ENCODE peak calls at places on chromosomes 3 and 15, in nine cellular contexts. One of them, this sample, is unnamed.

GRCh38 chr3:156358232-156358631 is 196.7 kb downstream of the SSR3 start:
- DNase-seq in lower lobe of right lung: no peak
- DNase-seq in progenitor cell of endocrine pancreas: no peak
- DNase-seq in upper lobe of right lung: no peak
- DNase-seq in AG04450: no peak
- DNase-seq in IMR-90: no peak
- DNase-seq in cardiac muscle cell: no peak
- DNase-seq in AG04449: no peak
- DNase-seq in glutamatergic neuron: no peak
- DNase-seq in this sample: no peak

GRCh38 chr15:69403611-69404010 is 10.5 kb upstream of the KIF23 start:
- DNase-seq in glutamatergic neuron: no peak
- DNase-seq in IMR-90: peak
- DNase-seq in progenitor cell of endocrine pancreas: no peak
- DNase-seq in lower lobe of right lung: no peak
- DNase-seq in AG04450: peak
- DNase-seq in upper lobe of right lung: no peak
- DNase-seq in AG04449: peak
- DNase-seq in cardiac muscle cell: peak
- DNase-seq in this sample: no peak

GRCh38 chr3:180523040-180523439 is 78.9 kb upstream of the TTC14 start:
- DNase-seq in glutamatergic neuron: no peak
- DNase-seq in AG04449: no peak
- DNase-seq in lower lobe of right lung: no peak
- DNase-seq in progenitor cell of endocrine pancreas: no peak
- DNase-seq in AG04450: no peak
- DNase-seq in upper lobe of right lung: no peak
- DNase-seq in cardiac muscle cell: no peak
- DNase-seq in IMR-90: no peak
- DNase-seq in this sample: no peak

GRCh38 chr3:51389423-51390183 is 1.5 kb upstream of the RBM15B start:
- DNase-seq in IMR-90: peak
- DNase-seq in upper lobe of right lung: peak
- DNase-seq in AG04449: no peak
- DNase-seq in glutamatergic neuron: peak
- DNase-seq in progenitor cell of endocrine pancreas: no peak
- DNase-seq in cardiac muscle cell: peak
- DNase-seq in AG04450: no peak
- DNase-seq in lower lobe of right lung: peak
- DNase-seq in this sample: peak

GRCh38 chr3:143928541-143929255 is 42.9 kb upstream of the DIPK2A start:
- DNase-seq in AG04449: no peak
- DNase-seq in lower lobe of right lung: no peak
- DNase-seq in IMR-90: no peak
- DNase-seq in upper lobe of right lung: no peak
- DNase-seq in glutamatergic neuron: no peak
- DNase-seq in AG04450: no peak
- DNase-seq in cardiac muscle cell: peak
- DNase-seq in progenitor cell of endocrine pancreas: no peak
- DNase-seq in this sample: no peak

GRCh38 chr3:146166450-146167222 is 5.7 kb upstream of the PLOD2 start:
- DNase-seq in AG04449: peak
- DNase-seq in lower lobe of right lung: no peak
- DNase-seq in progenitor cell of endocrine pancreas: no peak
- DNase-seq in glutamatergic neuron: no peak
- DNase-seq in upper lobe of right lung: no peak
- DNase-seq in IMR-90: peak
- DNase-seq in cardiac muscle cell: peak
- DNase-seq in AG04450: no peak
- DNase-seq in this sample: no peak

GRCh38 chr3:55522077-55522476 is 35.0 kb upstream of the WNT5A start:
- DNase-seq in upper lobe of right lung: no peak
- DNase-seq in lower lobe of right lung: no peak
- DNase-seq in IMR-90: no peak
- DNase-seq in AG04449: no peak
- DNase-seq in AG04450: no peak
- DNase-seq in glutamatergic neuron: no peak
- DNase-seq in cardiac muscle cell: no peak
- DNase-seq in progenitor cell of endocrine pancreas: no peak
- DNase-seq in this sample: no peak

GRCh38 chr3:51967384-51968174 is at the start of gene PCBP4:
- DNase-seq in AG04449: no peak
- DNase-seq in lower lobe of right lung: peak
- DNase-seq in progenitor cell of endocrine pancreas: peak
- DNase-seq in IMR-90: peak
- DNase-seq in cardiac muscle cell: peak
- DNase-seq in glutamatergic neuron: peak
- DNase-seq in upper lobe of right lung: peak
- DNase-seq in AG04450: no peak
- DNase-seq in this sample: peak

GRCh38 chr3:63354160-63354559 is 76.1 kb downstream of the SYNPR start:
- DNase-seq in lower lobe of right lung: no peak
- DNase-seq in AG04450: no peak
- DNase-seq in cardiac muscle cell: no peak
- DNase-seq in upper lobe of right lung: no peak
- DNase-seq in AG04449: no peak
- DNase-seq in progenitor cell of endocrine pancreas: no peak
- DNase-seq in glutamatergic neuron: no peak
- DNase-seq in IMR-90: no peak
- DNase-seq in this sample: no peak

GRCh38 chr3:120625199-120625598 is 29.1 kb downstream of the NDUFB4 start:
- DNase-seq in lower lobe of right lung: no peak
- DNase-seq in progenitor cell of endocrine pancreas: no peak
- DNase-seq in IMR-90: no peak
- DNase-seq in cardiac muscle cell: no peak
- DNase-seq in upper lobe of right lung: no peak
- DNase-seq in AG04450: no peak
- DNase-seq in glutamatergic neuron: no peak
- DNase-seq in AG04449: no peak
- DNase-seq in this sample: no peak

GRCh38 chr15:68330911-68331310 is 53.4 kb downstream of the FEM1B start:
- DNase-seq in AG04449: no peak
- DNase-seq in cardiac muscle cell: no peak
- DNase-seq in glutamatergic neuron: no peak
- DNase-seq in AG04450: no peak
- DNase-seq in IMR-90: no peak
- DNase-seq in upper lobe of right lung: no peak
- DNase-seq in lower lobe of right lung: no peak
- DNase-seq in progenitor cell of endocrine pancreas: no peak
- DNase-seq in this sample: peak

GRCh38 chr3:159605776-159606175 is 382.9 kb upstream of the IL12A start:
- DNase-seq in glutamatergic neuron: no peak
- DNase-seq in cardiac muscle cell: no peak
- DNase-seq in IMR-90: no peak
- DNase-seq in AG04450: no peak
- DNase-seq in progenitor cell of endocrine pancreas: no peak
- DNase-seq in upper lobe of right lung: no peak
- DNase-seq in AG04449: no peak
- DNase-seq in lower lobe of right lung: no peak
- DNase-seq in this sample: peak

GRCh38 chr3:187318819-187319616 is 27.5 kb upstream of the MASP1 start:
- DNase-seq in AG04450: peak
- DNase-seq in progenitor cell of endocrine pancreas: peak
- DNase-seq in AG04449: no peak
- DNase-seq in upper lobe of right lung: no peak
- DNase-seq in lower lobe of right lung: no peak
- DNase-seq in glutamatergic neuron: peak
- DNase-seq in IMR-90: peak
- DNase-seq in cardiac muscle cell: peak
- DNase-seq in this sample: peak

GRCh38 chr3:140715035-140715434 is 37.2 kb downstream of the TRIM42 start:
- DNase-seq in cardiac muscle cell: no peak
- DNase-seq in glutamatergic neuron: no peak
- DNase-seq in upper lobe of right lung: no peak
- DNase-seq in IMR-90: no peak
- DNase-seq in AG04449: no peak
- DNase-seq in progenitor cell of endocrine pancreas: no peak
- DNase-seq in AG04450: no peak
- DNase-seq in lower lobe of right lung: no peak
- DNase-seq in this sample: no peak

GRCh38 chr3:195768831-195769303 is 42.9 kb downstream of the MUC4 start:
- DNase-seq in progenitor cell of endocrine pancreas: no peak
- DNase-seq in AG04450: no peak
- DNase-seq in lower lobe of right lung: no peak
- DNase-seq in upper lobe of right lung: peak
- DNase-seq in cardiac muscle cell: no peak
- DNase-seq in IMR-90: no peak
- DNase-seq in glutamatergic neuron: no peak
- DNase-seq in AG04449: no peak
- DNase-seq in this sample: no peak

GRCh38 chr15:88738796-88739195 is 64.4 kb upstream of the ACAN start:
- DNase-seq in AG04450: no peak
- DNase-seq in IMR-90: peak
- DNase-seq in lower lobe of right lung: no peak
- DNase-seq in upper lobe of right lung: no peak
- DNase-seq in progenitor cell of endocrine pancreas: no peak
- DNase-seq in glutamatergic neuron: no peak
- DNase-seq in cardiac muscle cell: no peak
- DNase-seq in AG04449: peak
- DNase-seq in this sample: no peak

GRCh38 chr3:10757821-10758130 is 58.3 kb upstream of the SLC6A11 start:
- DNase-seq in progenitor cell of endocrine pancreas: no peak
- DNase-seq in AG04449: no peak
- DNase-seq in lower lobe of right lung: no peak
- DNase-seq in glutamatergic neuron: no peak
- DNase-seq in cardiac muscle cell: no peak
- DNase-seq in IMR-90: no peak
- DNase-seq in AG04450: no peak
- DNase-seq in upper lobe of right lung: no peak
- DNase-seq in this sample: no peak

GRCh38 chr3:39224288-39224687 is 31.9 kb upstream of the XIRP1 start:
- DNase-seq in upper lobe of right lung: no peak
- DNase-seq in AG04449: no peak
- DNase-seq in glutamatergic neuron: no peak
- DNase-seq in IMR-90: no peak
- DNase-seq in progenitor cell of endocrine pancreas: no peak
- DNase-seq in lower lobe of right lung: no peak
- DNase-seq in cardiac muscle cell: no peak
- DNase-seq in AG04450: no peak
- DNase-seq in this sample: no peak

GRCh38 chr15:89396723-89397652 is 62.4 kb upstream of the POLG start:
- DNase-seq in AG04449: no peak
- DNase-seq in AG04450: no peak
- DNase-seq in glutamatergic neuron: no peak
- DNase-seq in upper lobe of right lung: no peak
- DNase-seq in progenitor cell of endocrine pancreas: no peak
- DNase-seq in cardiac muscle cell: no peak
- DNase-seq in IMR-90: no peak
- DNase-seq in lower lobe of right lung: no peak
- DNase-seq in this sample: no peak

GRCh38 chr3:64160000-64160690 is 65.1 kb downstream of the PRICKLE2 start:
- DNase-seq in AG04450: no peak
- DNase-seq in AG04449: no peak
- DNase-seq in IMR-90: no peak
- DNase-seq in progenitor cell of endocrine pancreas: no peak
- DNase-seq in lower lobe of right lung: no peak
- DNase-seq in glutamatergic neuron: no peak
- DNase-seq in cardiac muscle cell: no peak
- DNase-seq in upper lobe of right lung: no peak
- DNase-seq in this sample: peak

GRCh38 chr3:105366302-105367062 is at the start of gene ALCAM:
- DNase-seq in AG04450: peak
- DNase-seq in IMR-90: peak
- DNase-seq in progenitor cell of endocrine pancreas: peak
- DNase-seq in upper lobe of right lung: peak
- DNase-seq in cardiac muscle cell: peak
- DNase-seq in lower lobe of right lung: peak
- DNase-seq in AG04449: peak
- DNase-seq in glutamatergic neuron: peak
- DNase-seq in this sample: peak
- TF ChIP-seq CTCF in AG04450: peak
- TF ChIP-seq CTCF in IMR-90: peak
- TF ChIP-seq CTCF in progenitor cell of endocrine pancreas: peak
- TF ChIP-seq CTCF in upper lobe of right lung: peak
- TF ChIP-seq CTCF in cardiac muscle cell: peak
- TF ChIP-seq CTCF in lower lobe of right lung: peak
- TF ChIP-seq CTCF in AG04449: peak
- TF ChIP-seq CTCF in glutamatergic neuron: no peak
- TF ChIP-seq CTCF in this sample: peak

DNA sequence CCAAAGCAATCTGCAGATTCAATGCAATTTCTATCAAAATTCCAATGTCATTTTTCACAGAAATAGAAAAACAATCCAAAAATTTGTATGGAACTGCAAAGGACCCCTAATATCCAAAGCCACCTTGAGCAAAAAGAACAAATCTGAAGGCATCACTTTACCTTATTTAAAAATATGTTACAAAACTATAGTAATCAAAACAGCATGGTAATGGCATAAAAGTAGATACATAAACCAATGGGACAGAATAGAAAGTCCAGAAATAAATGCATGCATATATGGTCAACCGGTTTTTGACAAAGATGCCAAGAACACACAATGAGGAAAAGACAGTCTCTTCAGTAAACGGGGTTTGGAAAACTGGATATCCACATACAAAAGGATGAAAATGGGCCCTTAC is 39.4 kb upstream of the PPARG start:
- DNase-seq in lower lobe of right lung: no peak
- DNase-seq in upper lobe of right lung: no peak
- DNase-seq in IMR-90: no peak
- DNase-seq in AG04450: no peak
- DNase-seq in glutamatergic neuron: no peak
- DNase-seq in progenitor cell of endocrine pancreas: no peak
- DNase-seq in cardiac muscle cell: no peak
- DNase-seq in AG04449: no peak
- DNase-seq in this sample: no peak
- TF ChIP-seq CTCF in lower lobe of right lung: no peak
- TF ChIP-seq CTCF in upper lobe of right lung: no peak
- TF ChIP-seq CTCF in IMR-90: no peak
- TF ChIP-seq CTCF in AG04450: no peak
- TF ChIP-seq CTCF in glutamatergic neuron: no peak
- TF ChIP-seq CTCF in progenitor cell of endocrine pancreas: no peak
- TF ChIP-seq CTCF in cardiac muscle cell: no peak
- TF ChIP-seq CTCF in AG04449: no peak
- TF ChIP-seq CTCF in this sample: no peak

DNA sequence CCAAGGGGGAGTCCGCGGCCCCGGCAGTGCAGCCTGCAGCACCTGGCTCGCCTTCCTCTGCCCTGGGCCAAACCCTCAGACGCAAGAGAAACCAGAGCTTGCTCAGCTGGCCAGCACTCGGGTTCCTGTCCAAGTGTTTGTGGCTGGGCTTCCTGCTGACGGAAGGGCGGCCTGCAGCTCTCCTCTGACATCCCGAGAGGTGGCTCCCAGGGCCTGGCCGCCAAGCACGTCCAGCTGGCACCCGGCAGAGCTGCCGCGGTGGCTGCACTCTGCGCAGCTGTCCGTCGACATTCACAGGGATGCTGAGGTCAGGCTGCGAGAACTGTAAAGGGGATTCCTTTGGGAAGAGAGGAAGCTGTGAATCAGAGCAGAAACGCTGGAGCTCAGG is 85.6 kb downstream of the CPN2 start:
- DNase-seq in cardiac muscle cell: peak
- DNase-seq in AG04450: peak
- DNase-seq in lower lobe of right lung: peak
- DNase-seq in AG04449: no peak
- DNase-seq in glutamatergic neuron: peak
- DNase-seq in IMR-90: peak
- DNase-seq in upper lobe of right lung: peak
- DNase-seq in progenitor cell of endocrine pancreas: no peak
- DNase-seq in this sample: peak
- TF ChIP-seq CTCF in cardiac muscle cell: no peak
- TF ChIP-seq CTCF in AG04450: no peak
- TF ChIP-seq CTCF in lower lobe of right lung: peak
- TF ChIP-seq CTCF in AG04449: no peak
- TF ChIP-seq CTCF in glutamatergic neuron: no peak
- TF ChIP-seq CTCF in IMR-90: no peak
- TF ChIP-seq CTCF in upper lobe of right lung: no peak
- TF ChIP-seq CTCF in progenitor cell of endocrine pancreas: no peak
- TF ChIP-seq CTCF in this sample: no peak

GRCh38 chr15:74374648-74375302 is 7.3 kb upstream of the CYP11A1 start:
- DNase-seq in cardiac muscle cell: no peak
- DNase-seq in upper lobe of right lung: no peak
- DNase-seq in progenitor cell of endocrine pancreas: no peak
- DNase-seq in glutamatergic neuron: no peak
- DNase-seq in lower lobe of right lung: no peak
- DNase-seq in AG04449: no peak
- DNase-seq in AG04450: no peak
- DNase-seq in IMR-90: no peak
- DNase-seq in this sample: no peak
- TF ChIP-seq CTCF in cardiac muscle cell: no peak
- TF ChIP-seq CTCF in upper lobe of right lung: no peak
- TF ChIP-seq CTCF in progenitor cell of endocrine pancreas: peak
- TF ChIP-seq CTCF in glutamatergic neuron: no peak
- TF ChIP-seq CTCF in lower lobe of right lung: no peak
- TF ChIP-seq CTCF in AG04449: no peak
- TF ChIP-seq CTCF in AG04450: no peak
- TF ChIP-seq CTCF in IMR-90: no peak
- TF ChIP-seq CTCF in this sample: no peak